ENCODE peak calls at places on chromosome 6, in nine cellular contexts. E is Kasumi-1; F is posterior cingulate gyrus; Z is NCI-H1436 treated with DMSO at 0.1 percent for 48 hours; P is lower leg skin; Y is HS-5; X is GM13976; B is stimulated activated CD4-positive, alpha-beta T cell treated with anti-CD3 and anti-CD28 coated beads, Interleukin-1b, Interleukin-23, amount 100 ng/mL, for 1 hour; I is GF-D8. N is an unnamed sample.

GRCh38 chr6:168132531-168133184 is 53.6 kb upstream of the FRMD1 start:
- DNase-seq in E (no peak), F (peak), Z (no peak), P (peak), Y (no peak), X (no peak), B (no peak), I (no peak), N (no peak)

GRCh38 chr6:84249724-84250123 is 22.3 kb upstream of the CEP162 start:
- DNase-seq in E (no peak), F (no peak), Z (no peak), P (no peak), Y (no peak), X (no peak), B (no peak), I (no peak), N (no peak)

GRCh38 chr6:63492476-63492875 is 79.8 kb upstream of the LOC128125822 start:
- DNase-seq in E (no peak), F (no peak), Z (no peak), P (no peak), Y (no peak), X (no peak), B (no peak), I (no peak), N (no peak)

GRCh38 chr6:167652701-167653095 is 174.0 kb upstream of the AFDN start:
- DNase-seq in E (no peak), F (peak), Z (no peak), P (no peak), Y (no peak), X (no peak), B (no peak), I (peak), N (no peak)

GRCh38 chr6:157173756-157174155 is 149.6 kb downstream of the TMEM242 start:
- DNase-seq in E (no peak), F (no peak), Z (no peak), P (no peak), Y (no peak), X (no peak), B (no peak), I (no peak), N (no peak)

GRCh38 chr6:43669050-43669921 is 18.3 kb downstream of the MRPS18A start:
- DNase-seq in E (no peak), F (peak), Z (no peak), P (no peak), Y (no peak), X (no peak), B (no peak), I (no peak), N (peak)

GRCh38 chr6:106163966-106164877 is 78.1 kb downstream of the PRDM1 start:
- DNase-seq in E (peak), F (peak), Z (no peak), P (peak), Y (no peak), X (peak), B (no peak), I (peak), N (peak)

GRCh38 chr6:45845546-45845945 is 170.1 kb downstream of the CLIC5 start:
- DNase-seq in E (no peak), F (no peak), Z (no peak), P (no peak), Y (peak), X (no peak), B (no peak), I (no peak), N (no peak)

GRCh38 chr6:75331134-75331533 is 46.5 kb upstream of the TMEM30A start:
- DNase-seq in E (no peak), F (no peak), Z (no peak), P (no peak), Y (peak), X (no peak), B (no peak), I (no peak), N (no peak)

GRCh38 chr6:15530411-15530810 is 132.4 kb downstream of the DTNBP1 start:
- DNase-seq in E (no peak), F (no peak), Z (no peak), P (no peak), Y (no peak), X (no peak), B (no peak), I (no peak), N (no peak)

GRCh38 chr6:3869284-3869631 is 20.1 kb downstream of the FAM50B start:
- DNase-seq in E (no peak), F (peak), Z (no peak), P (no peak), Y (no peak), X (no peak), B (no peak), I (no peak), N (no peak)

GRCh38 chr6:81854474-81854873 is 102.0 kb upstream of the TENT5A start:
- DNase-seq in E (no peak), F (no peak), Z (no peak), P (no peak), Y (no peak), X (no peak), B (no peak), I (no peak), N (no peak)

GRCh38 chr6:2793491-2794151 is 28.4 kb downstream of the WRNIP1 start:
- DNase-seq in E (peak), F (peak), Z (no peak), P (no peak), Y (no peak), X (no peak), B (no peak), I (peak), N (no peak)

GRCh38 chr6:120608826-120609225 is 725.5 kb downstream of the TBC1D32 start:
- DNase-seq in E (peak), F (no peak), Z (no peak), P (no peak), Y (peak), X (no peak), B (no peak), I (no peak), N (no peak)

GRCh38 chr6:22657341-22657985 is 88.1 kb downstream of the HDGFL1 start:
- DNase-seq in E (no peak), F (peak), Z (no peak), P (peak), Y (no peak), X (no peak), B (no peak), I (no peak), N (no peak)

GRCh38 chr6:1995521-1996110 is 249.8 kb downstream of the GMDS start:
- DNase-seq in E (no peak), F (no peak), Z (no peak), P (no peak), Y (no peak), X (no peak), B (no peak), I (no peak), N (no peak)

GRCh38 chr6:26272171-26272631 is 92.8 kb upstream of the BTN3A2 start:
- DNase-seq in E (peak), F (peak), Z (no peak), P (no peak), Y (no peak), X (no peak), B (no peak), I (no peak), N (no peak)

GRCh38 chr6:134379086-134379485 is 61.2 kb upstream of the SGK1 start:
- DNase-seq in E (no peak), F (no peak), Z (no peak), P (peak), Y (no peak), X (peak), B (no peak), I (no peak), N (no peak)

GRCh38 chr6:85594197-85594930 is 706 bp upstream of the SNX14 start:
- DNase-seq in E (peak), F (no peak), Z (no peak), P (no peak), Y (peak), X (peak), B (no peak), I (no peak), N (no peak)